ENCODE peak calls at places on chromosomes 2 and 18, in nine cellular contexts. X is fibroblast of lung, N is T-helper 2 cell, U is neuronal stem cell, A is progenitor cell of endocrine pancreas, R is pancreas, H is anterior cingulate cortex, D is cardiac fibroblast, B is breast epithelium. W is an unnamed sample.

GRCh38 chr2:8004250-8004681 is 677.6 kb upstream of the ID2 start:
- DNase-seq in X (peak), N (no peak), U (no peak), A (no peak), R (no peak), H (no peak), D (peak), B (peak), W (no peak)

GRCh38 chr2:25690058-25690457 is 16.7 kb upstream of the DTNB start:
- DNase-seq in X (peak), N (no peak), U (no peak), A (no peak), R (no peak), H (no peak), D (peak), B (peak), W (no peak)

GRCh38 chr2:37523861-37524362 is 147.5 kb downstream of the CDC42EP3 start:
- DNase-seq in X (peak), N (no peak), U (no peak), A (no peak), R (no peak), H (no peak), D (peak), B (peak), W (no peak)

GRCh38 chr18:8732442-8733360 is 27.3 kb downstream of the MTCL1 start:
- DNase-seq in X (no peak), N (no peak), U (no peak), A (no peak), R (no peak), H (no peak), D (no peak), B (no peak), W (no peak)

GRCh38 chr2:171042253-171042969 is 113.4 kb downstream of the GORASP2 start:
- DNase-seq in X (no peak), N (no peak), U (no peak), A (no peak), R (no peak), H (no peak), D (no peak), B (no peak), W (no peak)

GRCh38 chr2:403682-404081 is 115.8 kb upstream of the ALKAL2 start:
- DNase-seq in X (no peak), N (no peak), U (no peak), A (no peak), R (no peak), H (no peak), D (no peak), B (no peak), W (no peak)

GRCh38 chr18:53771664-53772063 is 452.8 kb downstream of the MBD2 start:
- DNase-seq in X (no peak), N (no peak), U (no peak), A (no peak), R (no peak), H (no peak), D (no peak), B (no peak), W (no peak)

GRCh38 chr2:23111263-23111662 is 273.7 kb upstream of the KLHL29 start:
- DNase-seq in X (no peak), N (no peak), U (no peak), A (no peak), R (no peak), H (no peak), D (no peak), B (no peak), W (no peak)

GRCh38 chr2:106113362-106113971 is 80.6 kb downstream of the UXS1 start:
- DNase-seq in X (no peak), N (no peak), U (no peak), A (no peak), R (peak), H (no peak), D (no peak), B (no peak), W (peak)